ENCODE peak calls at places on chromosome 19, in six cellular contexts. One of them, this sample, is unnamed.

GRCh38 chr19:4425531-4425930 is 23.1 kb downstream of the CHAF1A start:
- DNase-seq in T-helper 1 cell: no peak
- DNase-seq in GM23338: no peak
- DNase-seq in cardiac muscle cell: peak
- DNase-seq in ovary: no peak
- DNase-seq in NCI-H1694: no peak
- DNase-seq in this sample: peak

GRCh38 chr19:44875666-44876418 is 15.2 kb upstream of the TOMM40 start:
- DNase-seq in T-helper 1 cell: no peak
- DNase-seq in GM23338: no peak
- DNase-seq in cardiac muscle cell: peak
- DNase-seq in ovary: no peak
- DNase-seq in NCI-H1694: no peak
- DNase-seq in this sample: no peak

GRCh38 chr19:38149597-38149996 is 74.4 kb downstream of the DPF1 start:
- DNase-seq in T-helper 1 cell: no peak
- DNase-seq in GM23338: peak
- DNase-seq in cardiac muscle cell: peak
- DNase-seq in ovary: no peak
- DNase-seq in NCI-H1694: no peak
- DNase-seq in this sample: no peak

GRCh38 chr19:35882074-35882832 is 13.9 kb downstream of the APLP1 start:
- DNase-seq in T-helper 1 cell: peak
- DNase-seq in GM23338: peak
- DNase-seq in cardiac muscle cell: peak
- DNase-seq in ovary: no peak
- DNase-seq in NCI-H1694: peak
- DNase-seq in this sample: peak

GRCh38 chr19:44111910-44112463 is 1.2 kb upstream of the ZNF225 start:
- DNase-seq in T-helper 1 cell: peak
- DNase-seq in GM23338: peak
- DNase-seq in cardiac muscle cell: peak
- DNase-seq in ovary: no peak
- DNase-seq in NCI-H1694: no peak
- DNase-seq in this sample: peak

GRCh38 chr19:35901055-35901644 is 810 bp upstream of the NFKBID start:
- DNase-seq in T-helper 1 cell: no peak
- DNase-seq in GM23338: peak
- DNase-seq in cardiac muscle cell: peak
- DNase-seq in ovary: no peak
- DNase-seq in NCI-H1694: no peak
- DNase-seq in this sample: no peak

GRCh38 chr19:21838646-21839045 is 2.7 kb upstream of the ZNF43 start:
- DNase-seq in T-helper 1 cell: no peak
- DNase-seq in GM23338: no peak
- DNase-seq in cardiac muscle cell: peak
- DNase-seq in ovary: no peak
- DNase-seq in NCI-H1694: no peak
- DNase-seq in this sample: no peak

GRCh38 chr19:17026041-17026658 is 460 bp downstream of the CPAMD8 start:
- DNase-seq in T-helper 1 cell: no peak
- DNase-seq in GM23338: peak
- DNase-seq in cardiac muscle cell: peak
- DNase-seq in ovary: no peak
- DNase-seq in NCI-H1694: no peak
- DNase-seq in this sample: no peak

GRCh38 chr19:31639306-31639705 is 290.1 kb upstream of the TSHZ3 start:
- DNase-seq in T-helper 1 cell: no peak
- DNase-seq in GM23338: no peak
- DNase-seq in cardiac muscle cell: peak
- DNase-seq in ovary: no peak
- DNase-seq in NCI-H1694: no peak
- DNase-seq in this sample: no peak

GRCh38 chr19:33413426-33413725 is 39.9 kb downstream of the CEBPG start:
- DNase-seq in T-helper 1 cell: no peak
- DNase-seq in GM23338: no peak
- DNase-seq in cardiac muscle cell: no peak
- DNase-seq in ovary: no peak
- DNase-seq in NCI-H1694: no peak
- DNase-seq in this sample: no peak

GRCh38 chr19:18789883-18790565 is 1.1 kb downstream of the COMP start:
- DNase-seq in T-helper 1 cell: no peak
- DNase-seq in GM23338: peak
- DNase-seq in cardiac muscle cell: peak
- DNase-seq in ovary: no peak
- DNase-seq in NCI-H1694: no peak
- DNase-seq in this sample: no peak